ENCODE peak calls at places on chromosomes 4 and X, in six cellular contexts. S, F, Z, M, L and G are unnamed samples.

GRCh38 chrX:47610506-47610905 is 9.2 kb downstream of the SYN1 start:
- DNase-seq in L (no peak), Z (no peak), M (no peak), F (no peak), S (no peak), G (no peak)

GRCh38 chrX:139762400-139763183 is 54.6 kb upstream of the MCF2 start:
- DNase-seq in Z (no peak), S (no peak), L (no peak), M (no peak), F (peak), G (peak)

GRCh38 chr4:140097572-140097971 is 56.4 kb downstream of the MAML3 start:
- DNase-seq in L (no peak), F (no peak), Z (no peak), M (no peak), S (peak), G (no peak)

GRCh38 chrX:77962068-77962902 is 7.2 kb downstream of the PGAM4 start:
- DNase-seq in S (no peak), L (no peak), M (no peak), F (no peak), Z (no peak), G (peak)

GRCh38 chr4:51844157-51845054 is 1.5 kb downstream of the DCUN1D4 start:
- DNase-seq in M (peak), F (peak), Z (peak), S (peak), L (peak), G (peak)

GRCh38 chr4:38078590-38079381 is 118.6 kb downstream of the PTTG2 start:
- DNase-seq in L (peak), Z (no peak), M (no peak), S (peak), F (peak), G (peak)

GRCh38 chrX:18617351-18617750 is 54.6 kb downstream of the RS1 start:
- DNase-seq in S (peak), M (no peak), F (peak), L (no peak), Z (no peak), G (peak)

GRCh38 chrX:46180258-46180687 is 364.9 kb downstream of the ZNF674 start:
- DNase-seq in S (peak), Z (no peak), F (peak), L (peak), M (no peak), G (peak)

GRCh38 chr4:139014391-139015268 is 951 bp upstream of the NOCT start:
- DNase-seq in S (peak), F (peak), L (peak), Z (no peak), M (no peak), G (peak)

GRCh38 chr4:8110071-8110986 is 48.3 kb downstream of the ABLIM2 start:
- DNase-seq in L (no peak), M (peak), Z (no peak), F (no peak), S (peak), G (no peak)

GRCh38 chr4:7725951-7726350 is 213.7 kb downstream of the AFAP1 start:
- DNase-seq in L (no peak), F (no peak), S (peak), Z (no peak), M (peak), G (no peak)

GRCh38 chr4:48796927-48797679 is 17.0 kb upstream of the FRYL start:
- DNase-seq in Z (no peak), F (no peak), S (no peak), L (no peak), M (no peak), G (no peak)

GRCh38 chr4:102774254-102774653 is 13.5 kb upstream of the MANBA start:
- DNase-seq in F (no peak), S (no peak), L (no peak), M (no peak), Z (no peak), G (no peak)

GRCh38 chr4:764405-765169 is 59.0 kb downstream of the PCGF3 start:
- DNase-seq in L (no peak), M (peak), F (no peak), Z (no peak), S (no peak), G (no peak)

GRCh38 chr4:154743683-154744340 is at the start of gene LRAT:
- DNase-seq in L (no peak), M (no peak), Z (peak), F (no peak), S (peak), G (no peak)

GRCh38 chr4:154739111-154739510 is 4.7 kb upstream of the LRAT start:
- DNase-seq in F (no peak), Z (no peak), L (no peak), M (no peak), S (no peak), G (no peak)

GRCh38 chr4:154740462-154740861 is 3.3 kb upstream of the LRAT start:
- DNase-seq in F (no peak), S (no peak), L (no peak), Z (no peak), M (no peak), G (no peak)

GRCh38 chr4:154741877-154742851 is 1.6 kb upstream of the LRAT start:
- DNase-seq in F (peak), Z (peak), L (no peak), S (no peak), M (no peak), G (no peak)

DNA sequence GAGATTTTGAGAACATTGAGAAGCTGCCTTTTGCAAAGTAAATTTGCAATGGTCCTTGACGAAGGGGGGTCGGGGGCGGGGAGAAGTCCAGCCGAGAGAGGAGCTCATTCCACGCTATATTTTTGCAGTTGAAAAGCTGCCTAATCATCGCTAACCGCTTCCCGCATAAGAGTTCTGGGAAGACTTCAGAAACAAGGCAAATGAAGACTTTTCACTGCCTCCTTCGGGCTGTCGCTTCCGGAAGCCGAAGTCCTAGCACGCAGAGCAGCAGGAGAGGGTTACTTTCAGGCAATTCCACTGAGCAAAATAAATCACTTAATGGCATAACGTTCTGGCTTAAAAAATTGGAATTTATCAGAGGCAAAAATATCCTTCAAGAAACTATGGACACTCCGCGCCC is 2.7 kb upstream of the LRAT start:
- DNase-seq in Z (no peak), S (no peak), M (no peak), L (no peak), F (no peak), G (no peak)
- H3K4me3 ChIP-seq in Z (no peak), S (no peak), M (no peak), L (no peak), F (no peak), G (no peak)

GRCh38 chr4:186710521-186711119 is 13.0 kb downstream of the FAT1 start:
- DNase-seq in F (no peak), Z (no peak), M (no peak), L (no peak), S (no peak), G (no peak)

GRCh38 chr4:186707996-186708395 is 15.7 kb downstream of the FAT1 start:
- DNase-seq in Z (no peak), S (no peak), L (no peak), F (no peak), M (no peak), G (no peak)

GRCh38 chr4:186707574-186707973 is 16.1 kb downstream of the FAT1 start:
- DNase-seq in S (no peak), M (no peak), F (no peak), L (no peak), Z (no peak), G (no peak)

GRCh38 chr4:186708554-186708953 is 15.1 kb downstream of the FAT1 start:
- DNase-seq in F (no peak), Z (no peak), M (no peak), L (no peak), S (no peak), G (no peak)

DNA sequence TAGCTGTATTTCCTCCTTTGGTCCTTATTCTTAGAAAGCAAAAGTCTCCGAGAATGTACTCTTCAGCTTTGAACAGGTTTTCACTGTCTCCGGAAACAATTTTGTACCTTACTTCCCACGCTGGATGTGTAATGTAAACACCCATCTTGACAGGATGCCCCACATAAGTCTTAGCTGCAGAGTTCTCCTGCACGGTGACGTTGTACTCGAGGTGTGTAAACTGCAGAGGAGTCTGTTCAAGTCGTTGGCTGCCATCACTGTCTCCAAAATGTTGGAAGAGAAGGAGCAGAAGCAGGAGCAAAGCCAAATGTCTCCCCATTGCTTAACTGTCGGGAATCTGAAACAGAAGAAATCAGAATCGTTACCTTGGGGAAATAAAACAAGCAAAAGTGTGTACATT is 14.1 kb downstream of the FAT1 start:
- DNase-seq in F (no peak), M (no peak), L (no peak), S (no peak), Z (no peak), G (no peak)
- H3K4me3 ChIP-seq in F (no peak), M (no peak), L (no peak), S (no peak), Z (no peak), G (no peak)

GRCh38 chr4:23305026-23305425 is 584.8 kb downstream of the PPARGC1A start:
- DNase-seq in L (no peak), Z (no peak), M (no peak), F (no peak), S (no peak), G (peak)
- H3K4me3 ChIP-seq in L (no peak), Z (no peak), M (no peak), F (no peak), S (no peak), G (no peak)

GRCh38 chr4:82989567-82990429 is 20.8 kb downstream of the LIN54 start:
- DNase-seq in L (no peak), S (no peak), F (peak), Z (no peak), M (no peak), G (peak)
- H3K4me3 ChIP-seq in L (no peak), S (peak), F (peak), Z (no peak), M (no peak), G (peak)